ENCODE peak calls at places on chromosomes 1 and 21, in nine cellular contexts. One of them, this sample, is unnamed.
A peak's percentile ranks its signal among the peaks of the same experiment; 100 is the strongest.

GRCh38 chr1:192977089-192977706 is 82.0 kb downstream of the UCHL5 start:
- DNase-seq in psoas muscle: no peak
- DNase-seq in WTC11: no peak
- DNase-seq in RWPE2: no peak
- DNase-seq in upper lobe of right lung: no peak
- DNase-seq in omental fat pad: no peak
- DNase-seq in progenitor cell of endocrine pancreas: no peak
- DNase-seq in mesothelial cell of epicardium: no peak
- DNase-seq in heart right ventricle: no peak
- DNase-seq in this sample: no peak

GRCh38 chr1:157262422-157262821 is 124.2 kb upstream of the ETV3 start:
- DNase-seq in omental fat pad: no peak
- DNase-seq in RWPE2: no peak
- DNase-seq in progenitor cell of endocrine pancreas: no peak
- DNase-seq in WTC11: no peak
- DNase-seq in psoas muscle: no peak
- DNase-seq in upper lobe of right lung: no peak
- DNase-seq in heart right ventricle: no peak
- DNase-seq in mesothelial cell of epicardium: no peak
- DNase-seq in this sample: no peak

GRCh38 chr1:211951856-211952255 is 83.5 kb downstream of the INTS7 start:
- DNase-seq in progenitor cell of endocrine pancreas: no peak
- DNase-seq in psoas muscle: no peak
- DNase-seq in heart right ventricle: no peak
- DNase-seq in WTC11: no peak
- DNase-seq in RWPE2: no peak
- DNase-seq in mesothelial cell of epicardium: no peak
- DNase-seq in omental fat pad: no peak
- DNase-seq in upper lobe of right lung: no peak
- DNase-seq in this sample: no peak

GRCh38 chr1:225426395-225427248 is 1.2 kb downstream of the LBR start:
- DNase-seq in progenitor cell of endocrine pancreas: no peak
- DNase-seq in omental fat pad: no peak
- DNase-seq in mesothelial cell of epicardium: no peak
- DNase-seq in RWPE2: no peak
- DNase-seq in upper lobe of right lung: peak; percentile 74
- DNase-seq in psoas muscle: peak; percentile 65
- DNase-seq in WTC11: no peak
- DNase-seq in heart right ventricle: no peak
- DNase-seq in this sample: no peak

GRCh38 chr1:40392206-40392605 is 18.7 kb downstream of the SMAP2 start:
- DNase-seq in psoas muscle: peak; percentile 54
- DNase-seq in omental fat pad: no peak
- DNase-seq in RWPE2: no peak
- DNase-seq in upper lobe of right lung: no peak
- DNase-seq in progenitor cell of endocrine pancreas: no peak
- DNase-seq in mesothelial cell of epicardium: no peak
- DNase-seq in heart right ventricle: no peak
- DNase-seq in WTC11: no peak
- DNase-seq in this sample: no peak

GRCh38 chr21:42215942-42216725 is 2.8 kb upstream of the ABCG1 start:
- DNase-seq in omental fat pad: no peak
- DNase-seq in mesothelial cell of epicardium: no peak
- DNase-seq in upper lobe of right lung: no peak
- DNase-seq in RWPE2: peak; percentile 31
- DNase-seq in heart right ventricle: no peak
- DNase-seq in WTC11: no peak
- DNase-seq in psoas muscle: no peak
- DNase-seq in progenitor cell of endocrine pancreas: no peak
- DNase-seq in this sample: no peak

GRCh38 chr1:177068011-177068410 is 96.5 kb downstream of the ASTN1 start:
- DNase-seq in mesothelial cell of epicardium: no peak
- DNase-seq in upper lobe of right lung: no peak
- DNase-seq in psoas muscle: no peak
- DNase-seq in RWPE2: no peak
- DNase-seq in WTC11: no peak
- DNase-seq in omental fat pad: no peak
- DNase-seq in progenitor cell of endocrine pancreas: no peak
- DNase-seq in heart right ventricle: no peak
- DNase-seq in this sample: no peak

GRCh38 chr21:33419538-33420123 is 16.4 kb downstream of the IFNGR2 start:
- DNase-seq in WTC11: no peak
- DNase-seq in progenitor cell of endocrine pancreas: no peak
- DNase-seq in RWPE2: no peak
- DNase-seq in mesothelial cell of epicardium: no peak
- DNase-seq in heart right ventricle: no peak
- DNase-seq in omental fat pad: no peak
- DNase-seq in psoas muscle: no peak
- DNase-seq in upper lobe of right lung: no peak
- DNase-seq in this sample: no peak

GRCh38 chr1:14254184-14254583 is 344.3 kb upstream of the KAZN start:
- DNase-seq in progenitor cell of endocrine pancreas: no peak
- DNase-seq in heart right ventricle: no peak
- DNase-seq in WTC11: no peak
- DNase-seq in psoas muscle: no peak
- DNase-seq in omental fat pad: no peak
- DNase-seq in RWPE2: no peak
- DNase-seq in mesothelial cell of epicardium: no peak
- DNase-seq in upper lobe of right lung: no peak
- DNase-seq in this sample: no peak

GRCh38 chr1:31428436-31429221 is 15.6 kb downstream of the SERINC2 start:
- DNase-seq in psoas muscle: no peak
- DNase-seq in omental fat pad: no peak
- DNase-seq in upper lobe of right lung: peak; percentile 51
- DNase-seq in WTC11: no peak
- DNase-seq in mesothelial cell of epicardium: no peak
- DNase-seq in progenitor cell of endocrine pancreas: no peak
- DNase-seq in heart right ventricle: no peak
- DNase-seq in RWPE2: no peak
- DNase-seq in this sample: no peak

GRCh38 chr1:15627343-15627988 is 10.2 kb downstream of the DDI2 start:
- DNase-seq in RWPE2: no peak
- DNase-seq in progenitor cell of endocrine pancreas: no peak
- DNase-seq in upper lobe of right lung: no peak
- DNase-seq in omental fat pad: no peak
- DNase-seq in WTC11: no peak
- DNase-seq in mesothelial cell of epicardium: no peak
- DNase-seq in heart right ventricle: no peak
- DNase-seq in psoas muscle: no peak
- DNase-seq in this sample: peak; percentile 31

GRCh38 chr1:29469457-29469856 is 233.1 kb downstream of the PTPRU start:
- DNase-seq in RWPE2: no peak
- DNase-seq in omental fat pad: no peak
- DNase-seq in progenitor cell of endocrine pancreas: no peak
- DNase-seq in psoas muscle: peak; percentile 86
- DNase-seq in heart right ventricle: no peak
- DNase-seq in upper lobe of right lung: no peak
- DNase-seq in mesothelial cell of epicardium: no peak
- DNase-seq in WTC11: no peak
- DNase-seq in this sample: no peak

GRCh38 chr1:232952514-232953175 is 2.2 kb downstream of the NTPCR start:
- DNase-seq in upper lobe of right lung: no peak
- DNase-seq in omental fat pad: no peak
- DNase-seq in RWPE2: no peak
- DNase-seq in progenitor cell of endocrine pancreas: peak; percentile 21
- DNase-seq in mesothelial cell of epicardium: no peak
- DNase-seq in heart right ventricle: no peak
- DNase-seq in psoas muscle: peak; percentile 56
- DNase-seq in WTC11: peak; percentile 77
- DNase-seq in this sample: no peak

GRCh38 chr1:53390736-53391135 is 62.9 kb upstream of the LRP8 start:
- DNase-seq in progenitor cell of endocrine pancreas: no peak
- DNase-seq in psoas muscle: peak; percentile 23
- DNase-seq in heart right ventricle: no peak
- DNase-seq in mesothelial cell of epicardium: no peak
- DNase-seq in WTC11: no peak
- DNase-seq in RWPE2: no peak
- DNase-seq in upper lobe of right lung: no peak
- DNase-seq in omental fat pad: no peak
- DNase-seq in this sample: no peak

GRCh38 chr1:211336161-211336560 is 9.5 kb downstream of the TRAF5 start:
- DNase-seq in heart right ventricle: no peak
- DNase-seq in psoas muscle: no peak
- DNase-seq in progenitor cell of endocrine pancreas: no peak
- DNase-seq in omental fat pad: no peak
- DNase-seq in WTC11: no peak
- DNase-seq in upper lobe of right lung: no peak
- DNase-seq in mesothelial cell of epicardium: no peak
- DNase-seq in RWPE2: no peak
- DNase-seq in this sample: no peak

GRCh38 chr1:18581420-18581880 is 49.2 kb upstream of the PAX7 start:
- DNase-seq in psoas muscle: peak; percentile 56
- DNase-seq in RWPE2: no peak
- DNase-seq in upper lobe of right lung: peak; percentile 71
- DNase-seq in WTC11: peak; percentile 81
- DNase-seq in omental fat pad: no peak
- DNase-seq in progenitor cell of endocrine pancreas: peak; percentile 52
- DNase-seq in heart right ventricle: no peak
- DNase-seq in mesothelial cell of epicardium: no peak
- DNase-seq in this sample: no peak

DNA sequence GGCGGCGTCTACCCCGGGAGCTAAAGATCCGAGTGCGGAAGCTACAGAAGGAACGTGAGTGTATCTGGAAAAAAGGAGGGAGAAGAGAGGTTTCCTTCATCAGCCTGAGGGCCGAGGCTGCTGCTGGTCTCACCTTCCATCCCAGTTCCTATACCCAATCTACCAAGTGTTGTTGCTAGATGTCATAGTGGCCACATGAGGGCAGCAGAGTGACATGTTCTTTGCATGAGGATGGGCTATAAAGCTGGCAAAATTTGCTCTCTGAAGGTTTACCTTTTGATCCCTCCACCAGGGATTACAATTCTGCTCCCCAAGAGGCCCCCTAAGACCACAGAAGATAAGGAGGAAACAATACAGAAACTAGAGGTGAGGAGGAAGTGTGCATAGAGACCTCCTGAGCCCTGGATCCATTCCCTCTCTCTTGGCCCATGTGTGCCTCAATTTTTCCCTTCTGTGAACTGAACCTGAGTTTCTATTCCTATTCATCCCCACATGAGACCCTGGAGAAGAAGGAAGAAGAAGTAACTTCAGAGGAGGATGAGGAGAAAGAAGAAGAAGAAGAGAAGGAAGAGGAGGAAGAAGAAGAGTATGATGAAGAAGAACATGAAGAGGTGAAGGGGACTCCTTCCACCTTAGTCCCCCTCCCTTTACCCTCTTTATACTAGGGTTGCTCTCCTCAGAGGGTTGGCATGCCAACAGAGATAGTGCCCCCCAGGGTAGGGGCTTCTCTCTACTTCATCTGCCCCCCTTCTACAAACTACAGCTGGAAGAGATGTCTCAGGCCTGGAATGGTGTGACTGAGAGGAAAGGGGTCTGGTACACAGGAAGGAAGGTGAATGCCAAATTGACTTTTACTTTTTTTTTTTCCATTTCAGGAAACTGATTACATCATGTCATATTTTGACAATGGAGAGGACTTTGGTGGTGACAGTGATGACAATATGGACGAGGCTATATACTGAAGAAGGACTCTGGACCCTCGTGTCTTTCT is 13.3 kb downstream of the POLR3GL start:
- DNase-seq in mesothelial cell of epicardium: peak; percentile 46
- DNase-seq in upper lobe of right lung: peak; percentile 66
- DNase-seq in progenitor cell of endocrine pancreas: peak; percentile 19
- DNase-seq in RWPE2: no peak
- DNase-seq in WTC11: peak; percentile 59
- DNase-seq in omental fat pad: no peak
- DNase-seq in heart right ventricle: peak; percentile 82
- DNase-seq in psoas muscle: peak; percentile 77
- DNase-seq in this sample: no peak
- TF ChIP-seq CTCF in mesothelial cell of epicardium: peak; percentile 79
- TF ChIP-seq CTCF in upper lobe of right lung: peak; percentile 82
- TF ChIP-seq CTCF in progenitor cell of endocrine pancreas: peak; percentile 82
- TF ChIP-seq CTCF in RWPE2: peak; percentile 90
- TF ChIP-seq CTCF in WTC11: peak; percentile 64
- TF ChIP-seq CTCF in omental fat pad: no peak
- TF ChIP-seq CTCF in heart right ventricle: peak; percentile 93
- TF ChIP-seq CTCF in psoas muscle: peak; percentile 86
- TF ChIP-seq CTCF in this sample: peak; percentile 78

DNA sequence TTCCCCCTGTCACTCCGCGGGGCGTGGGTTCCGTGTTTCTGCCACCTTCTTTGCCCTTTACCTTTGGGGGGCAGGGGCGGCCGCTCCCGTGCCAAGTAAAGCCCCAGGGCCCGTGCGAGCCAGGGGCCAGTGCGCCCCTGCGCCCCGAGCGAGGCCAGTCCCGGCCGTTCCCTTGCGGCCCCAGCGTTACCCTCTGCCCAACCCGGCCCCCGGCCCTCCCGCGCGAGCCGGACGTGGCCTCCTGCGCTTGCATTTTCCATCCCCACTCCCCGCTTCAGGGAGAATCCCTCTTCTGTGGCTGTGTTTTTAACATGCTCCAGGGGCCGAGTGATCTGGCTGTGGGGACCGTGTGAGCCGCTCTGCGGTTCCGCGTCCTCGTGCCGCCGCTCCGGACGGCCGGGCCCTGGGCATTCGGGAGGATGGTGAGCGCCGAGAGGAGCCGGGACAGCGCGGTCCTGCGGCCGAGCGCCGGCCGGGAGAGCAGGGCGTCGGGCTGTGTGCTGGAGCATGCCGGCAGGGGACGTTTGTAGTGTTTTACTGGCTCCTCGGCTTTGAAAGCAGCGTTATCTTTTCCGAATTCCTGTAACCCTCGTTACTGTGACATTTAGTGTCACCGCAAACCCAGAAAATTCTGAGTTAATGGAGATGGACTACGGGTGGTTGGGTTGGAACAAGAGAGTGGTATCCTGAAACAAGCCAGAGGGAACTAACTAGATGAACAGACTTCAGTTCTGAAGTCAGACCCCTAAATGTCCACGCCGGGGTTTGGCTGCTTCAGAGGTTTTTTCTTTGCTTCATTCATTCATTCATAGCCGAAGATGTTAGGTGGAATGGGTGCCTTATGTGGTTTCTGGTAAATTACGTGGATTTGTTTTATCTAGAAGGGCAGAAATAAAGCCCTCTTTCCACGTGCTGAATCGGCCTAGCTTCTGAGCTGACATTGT is 1.1 kb downstream of the GALNT2 start:
- DNase-seq in psoas muscle: peak; percentile 72
- DNase-seq in mesothelial cell of epicardium: no peak
- DNase-seq in heart right ventricle: peak; percentile 29
- DNase-seq in RWPE2: no peak
- DNase-seq in progenitor cell of endocrine pancreas: peak; percentile 18
- DNase-seq in upper lobe of right lung: peak; percentile 75
- DNase-seq in WTC11: peak; percentile 47
- DNase-seq in omental fat pad: no peak
- DNase-seq in this sample: no peak
- TF ChIP-seq CTCF in psoas muscle: no peak
- TF ChIP-seq CTCF in mesothelial cell of epicardium: no peak
- TF ChIP-seq CTCF in heart right ventricle: peak; percentile 21
- TF ChIP-seq CTCF in RWPE2: no peak
- TF ChIP-seq CTCF in progenitor cell of endocrine pancreas: no peak
- TF ChIP-seq CTCF in upper lobe of right lung: no peak
- TF ChIP-seq CTCF in WTC11: no peak
- TF ChIP-seq CTCF in omental fat pad: no peak
- TF ChIP-seq CTCF in this sample: peak; percentile 29

GRCh38 chr1:156247460-156248322 is at the start of gene PAQR6:
- DNase-seq in RWPE2: no peak
- DNase-seq in psoas muscle: peak; percentile 29
- DNase-seq in progenitor cell of endocrine pancreas: no peak
- DNase-seq in WTC11: peak; percentile 47
- DNase-seq in upper lobe of right lung: no peak
- DNase-seq in mesothelial cell of epicardium: no peak
- DNase-seq in omental fat pad: no peak
- DNase-seq in heart right ventricle: no peak
- DNase-seq in this sample: no peak
- TF ChIP-seq CTCF in RWPE2: no peak
- TF ChIP-seq CTCF in psoas muscle: no peak
- TF ChIP-seq CTCF in progenitor cell of endocrine pancreas: no peak
- TF ChIP-seq CTCF in WTC11: no peak
- TF ChIP-seq CTCF in upper lobe of right lung: no peak
- TF ChIP-seq CTCF in mesothelial cell of epicardium: no peak
- TF ChIP-seq CTCF in omental fat pad: no peak
- TF ChIP-seq CTCF in heart right ventricle: no peak
- TF ChIP-seq CTCF in this sample: no peak

GRCh38 chr1:11645670-11646265 is 8.5 kb downstream of the FBXO2 start:
- DNase-seq in psoas muscle: peak; percentile 88
- DNase-seq in heart right ventricle: peak; percentile 69
- DNase-seq in RWPE2: no peak
- DNase-seq in omental fat pad: no peak
- DNase-seq in progenitor cell of endocrine pancreas: peak; percentile 64
- DNase-seq in upper lobe of right lung: peak; percentile 90
- DNase-seq in mesothelial cell of epicardium: peak; percentile 64
- DNase-seq in WTC11: peak; percentile 89
- DNase-seq in this sample: no peak
- TF ChIP-seq CTCF in psoas muscle: peak; percentile 68
- TF ChIP-seq CTCF in heart right ventricle: peak; percentile 85
- TF ChIP-seq CTCF in RWPE2: peak; percentile 77
- TF ChIP-seq CTCF in omental fat pad: no peak
- TF ChIP-seq CTCF in progenitor cell of endocrine pancreas: peak; percentile 84
- TF ChIP-seq CTCF in upper lobe of right lung: peak; percentile 82
- TF ChIP-seq CTCF in mesothelial cell of epicardium: peak; percentile 43
- TF ChIP-seq CTCF in WTC11: peak; percentile 84
- TF ChIP-seq CTCF in this sample: peak; percentile 84

This sample was measured in BJ.